ENCODE peak calls at places on chromosomes 6 and 20, in seven cellular contexts. K, C, V, A, G, O and W are unnamed samples.

GRCh38 chr6:136015531-136015930 is 164.0 kb downstream of the PDE7B start:
- DNase-seq in O (no peak), G (no peak), V (no peak), A (no peak), K (no peak), C (no peak), W (no peak)

GRCh38 chr20:59937150-59937549 is 3.0 kb downstream of the PPP1R3D start:
- DNase-seq in O (no peak), G (no peak), A (no peak), K (no peak), C (no peak), V (no peak), W (no peak)

GRCh38 chr6:113586966-113587699 is 270.0 kb upstream of the MARCKS start:
- DNase-seq in C (peak), A (no peak), K (no peak), V (no peak), O (no peak), G (no peak), W (no peak)

GRCh38 chr20:62420846-62421715 is 6.3 kb downstream of the RBBP8NL start:
- DNase-seq in G (no peak), C (no peak), K (no peak), O (no peak), V (no peak), A (no peak), W (no peak)

GRCh38 chr6:1770435-1770843 is 160.7 kb downstream of the FOXC1 start:
- DNase-seq in K (no peak), O (no peak), G (no peak), V (peak), A (no peak), C (no peak), W (no peak)

GRCh38 chr6:74409447-74409846 is 713.4 kb downstream of the CD109 start:
- DNase-seq in C (no peak), G (no peak), A (peak), K (peak), V (no peak), O (no peak), W (peak)

GRCh38 chr20:62367136-62367482 is at the start of gene LAMA5:
- DNase-seq in O (peak), K (no peak), C (no peak), G (peak), A (peak), V (no peak), W (peak)

GRCh38 chr6:32627831-32628230 is 9.4 kb upstream of the HLA-DQA1 start:
- DNase-seq in C (no peak), K (no peak), O (no peak), G (no peak), A (no peak), V (peak), W (no peak)

GRCh38 chr6:41552723-41553122 is 6.5 kb downstream of the FOXP4 start:
- DNase-seq in V (no peak), G (no peak), C (no peak), A (no peak), K (no peak), O (no peak), W (no peak)

GRCh38 chr6:157034433-157035230 is 257.5 kb downstream of the ARID1B start:
- DNase-seq in G (peak), K (peak), V (no peak), A (peak), O (peak), C (no peak), W (peak)

GRCh38 chr20:37230200-37230599 is 31.4 kb downstream of the GHRH start:
- DNase-seq in A (no peak), K (no peak), C (no peak), G (no peak), V (no peak), O (no peak), W (no peak)

GRCh38 chr6:125717120-125717731 is 32.2 kb upstream of the HEY2 start:
- DNase-seq in O (no peak), A (no peak), V (peak), G (no peak), C (no peak), K (no peak), W (peak)

GRCh38 chr6:159117031-159117430 is 52.2 kb upstream of the FNDC1 start:
- DNase-seq in G (no peak), O (no peak), C (no peak), A (no peak), V (no peak), K (no peak), W (no peak)

GRCh38 chr20:62758226-62758912 is 37.9 kb upstream of the MRGBP start:
- DNase-seq in C (no peak), K (no peak), O (no peak), G (no peak), V (no peak), A (no peak), W (no peak)

GRCh38 chr6:9178066-9178465 is 742.7 kb upstream of the SLC35B3 start:
- DNase-seq in C (no peak), V (no peak), A (no peak), K (no peak), O (no peak), G (no peak), W (no peak)

GRCh38 chr20:59013031-59013951 is 5.9 kb upstream of the TUBB1 start:
- DNase-seq in G (no peak), O (no peak), K (no peak), C (no peak), V (no peak), A (no peak), W (no peak)

GRCh38 chr20:13119583-13119982 is 101.5 kb upstream of the ISM1 start:
- DNase-seq in C (peak), K (peak), G (peak), V (no peak), O (peak), A (peak), W (peak)

GRCh38 chr6:34663887-34664269 is 32.7 kb downstream of the ILRUN start:
- DNase-seq in G (no peak), O (no peak), C (no peak), V (no peak), A (no peak), K (no peak), W (no peak)

GRCh38 chr6:17656092-17656491 is 50.6 kb downstream of the NUP153 start:
- DNase-seq in V (no peak), G (peak), A (peak), K (no peak), O (peak), C (no peak), W (no peak)

GRCh38 chr6:109772961-109773431 is 81.9 kb downstream of the FIG4 start:
- DNase-seq in K (no peak), O (no peak), A (no peak), C (no peak), G (no peak), V (no peak), W (peak)

GRCh38 chr20:23245553-23246128 is 105.0 kb upstream of the NXT1 start:
- DNase-seq in C (no peak), V (peak), K (no peak), G (no peak), O (peak), A (peak), W (peak)

GRCh38 chr6:26064619-26065257 is 22.5 kb upstream of the HFE start:
- DNase-seq in A (peak), K (peak), O (peak), G (peak), V (no peak), C (no peak), W (no peak)

GRCh38 chr6:43833223-43833995 is 63.4 kb downstream of the VEGFA start:
- DNase-seq in O (no peak), C (no peak), V (no peak), K (no peak), A (peak), G (peak), W (no peak)

GRCh38 chr20:10094566-10095173 is 59.9 kb downstream of the ANKEF1 start:
- DNase-seq in O (no peak), A (no peak), V (no peak), G (no peak), K (no peak), C (no peak), W (no peak)

GRCh38 chr6:48817714-48818113 is 645.3 kb downstream of the MMUT start:
- DNase-seq in K (no peak), G (no peak), A (no peak), O (no peak), V (no peak), C (no peak), W (no peak)

GRCh38 chr6:52304917-52305316 is 20.4 kb upstream of the MCM3 start:
- DNase-seq in A (no peak), G (no peak), K (no peak), O (peak), V (no peak), C (no peak), W (no peak)

GRCh38 chr20:23224806-23225205 is 125.8 kb upstream of the NXT1 start:
- DNase-seq in A (no peak), K (no peak), O (no peak), G (no peak), C (no peak), V (no peak), W (no peak)

GRCh38 chr6:138088307-138088744 is 18.9 kb downstream of the PERP start:
- DNase-seq in O (no peak), K (peak), G (no peak), A (peak), V (no peak), C (no peak), W (peak)

DNA sequence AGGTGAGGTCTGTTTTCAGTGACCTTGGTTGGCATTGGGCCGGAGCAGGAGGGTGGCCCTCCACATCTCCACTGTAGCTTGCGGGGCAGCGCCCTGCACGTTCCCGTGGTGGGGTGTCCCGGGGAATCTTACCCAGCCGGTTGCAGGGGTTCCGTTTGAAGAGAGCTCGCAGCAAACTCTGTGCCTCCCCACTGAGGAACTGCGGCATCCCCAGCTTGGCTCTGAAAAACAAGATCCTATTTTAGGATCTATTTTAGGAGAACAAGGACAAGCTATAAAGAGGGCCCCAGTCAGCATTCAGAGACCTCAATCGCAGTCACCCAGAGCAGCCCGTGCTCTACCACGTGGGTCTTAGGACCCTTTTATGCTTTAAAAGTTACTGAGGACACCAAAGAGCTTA is 97.8 kb downstream of the RAMACL start:
- DNase-seq in O (no peak), V (no peak), K (no peak), C (no peak), G (no peak), A (no peak), W (no peak)
- TF ChIP-seq JUND in O (no peak), V (no peak), K (no peak), C (no peak), G (no peak), A (no peak), W (no peak)

GRCh38 chr20:2150660-2151059 is 49.0 kb downstream of the STK35 start:
- DNase-seq in V (no peak), A (no peak), C (no peak), K (no peak), G (no peak), O (no peak), W (no peak)

GRCh38 chr20:2149507-2149906 is 47.9 kb downstream of the STK35 start:
- DNase-seq in A (no peak), O (no peak), K (no peak), V (no peak), G (no peak), C (no peak), W (no peak)

GRCh38 chr20:2156666-2157624 is 55.3 kb downstream of the STK35 start:
- DNase-seq in G (no peak), K (no peak), A (peak), O (no peak), C (no peak), V (no peak), W (no peak)

GRCh38 chr20:2156224-2156623 is 54.6 kb downstream of the STK35 start:
- DNase-seq in C (no peak), A (no peak), K (no peak), O (no peak), V (no peak), G (no peak), W (no peak)

GRCh38 chr20:2151805-2152727 is 50.4 kb downstream of the STK35 start:
- DNase-seq in A (no peak), G (peak), K (no peak), C (no peak), V (no peak), O (no peak), W (peak)
- TF ChIP-seq JUND in A (no peak), G (no peak), K (no peak), C (no peak), V (no peak), O (no peak), W (no peak)

GRCh38 chr6:146267946-146268345 is 239.1 kb downstream of the GRM1 start:
- DNase-seq in A (no peak), K (no peak), O (no peak), C (no peak), G (no peak), V (no peak), W (no peak)
- TF ChIP-seq JUND in A (no peak), K (no peak), O (no peak), C (no peak), G (no peak), V (no peak), W (no peak)

GRCh38 chr20:38307371-38308046 is 3.6 kb downstream of the BPI start:
- DNase-seq in V (no peak), K (no peak), A (no peak), C (no peak), G (no peak), O (no peak), W (no peak)
- TF ChIP-seq JUND in V (no peak), K (no peak), A (no peak), C (no peak), G (no peak), O (no peak), W (no peak)

GRCh38 chr6:4008324-4009047 is 70.5 kb downstream of the FAM217A start:
- DNase-seq in O (peak), G (peak), C (no peak), A (peak), V (no peak), K (peak), W (peak)
- TF ChIP-seq JUND in O (peak), G (no peak), C (no peak), A (no peak), V (no peak), K (no peak), W (no peak)

DNA sequence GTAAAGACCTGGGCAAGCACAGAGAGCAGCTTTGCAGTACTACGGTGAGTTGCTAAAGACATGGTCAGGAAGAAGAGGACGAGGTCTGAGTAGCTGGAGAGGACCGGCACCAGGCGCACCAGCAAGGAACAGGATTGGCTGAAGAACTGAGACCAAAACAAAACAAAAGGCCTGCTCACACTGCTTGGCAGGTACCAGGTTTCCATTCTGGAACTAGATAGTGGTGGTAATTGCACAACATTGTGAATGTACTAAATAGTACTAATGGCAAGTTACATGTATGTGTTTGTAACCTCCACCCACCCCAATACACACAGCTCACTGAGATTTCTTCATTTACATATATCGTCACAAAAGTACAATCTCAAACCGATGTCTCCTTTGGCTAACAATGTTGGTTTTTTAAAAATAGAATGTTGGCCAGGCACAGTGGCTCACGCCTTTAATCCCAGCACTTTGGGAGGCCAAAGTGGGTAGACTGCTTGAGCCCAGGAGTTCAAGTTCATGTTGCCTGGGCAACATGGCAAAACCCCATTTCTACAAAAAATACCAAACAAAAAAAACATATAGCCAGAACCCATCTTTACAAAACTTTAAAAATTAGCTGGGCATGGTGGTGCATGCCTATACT is 32.5 kb upstream of the LYRM2 start:
- DNase-seq in V (no peak), K (no peak), A (no peak), C (no peak), O (no peak), G (no peak), W (no peak)
- TF ChIP-seq JUND in V (no peak), K (no peak), A (no peak), C (no peak), O (no peak), G (no peak), W (no peak)